ENCODE peak calls at places on chromosome 10, in five cellular contexts. V is sigmoid colon, K is transverse colon, J is foreskin keratinocyte, F is fibroblast of lung. E is an unnamed sample.

GRCh38 chr10:110758898-110759297 is 112.8 kb upstream of the PDCD4 start:
- DNase-seq in V (no peak), K (no peak), J (peak; percentile 46), F (peak; percentile 85), E (no peak)

GRCh38 chr10:76112826-76113150 is 681.4 kb downstream of the LRMDA start:
- DNase-seq in V (no peak), K (no peak), J (no peak), F (no peak), E (no peak)

GRCh38 chr10:42690449-42691360 is 52.3 kb upstream of the ZNF33B start:
- DNase-seq in V (no peak), K (no peak), J (no peak), F (no peak), E (no peak)

GRCh38 chr10:90314718-90315117 is 543.1 kb downstream of the HTR7 start:
- DNase-seq in V (no peak), K (no peak), J (no peak), F (peak; percentile 34), E (no peak)

GRCh38 chr10:80477813-80478212 is 23.7 kb downstream of the TSPAN14 start:
- DNase-seq in V (no peak), K (no peak), J (peak; percentile 91), F (peak; percentile 92), E (no peak)

GRCh38 chr10:100528123-100528884 is 1.4 kb downstream of the NDUFB8 start:
- DNase-seq in V (no peak), K (no peak), J (no peak), F (no peak), E (no peak)

GRCh38 chr10:121927361-121927840 is 430 bp downstream of the ATE1 start:
- DNase-seq in V (peak; percentile 79), K (peak; percentile 73), J (peak; percentile 53), F (peak; percentile 61), E (peak; percentile 71)

GRCh38 chr10:16987976-16988610 is 141.5 kb downstream of the CUBN start:
- DNase-seq in V (no peak), K (no peak), J (no peak), F (peak; percentile 55), E (no peak)

GRCh38 chr10:80509403-80510161 is 28.1 kb upstream of the SH2D4B start:
- DNase-seq in V (peak; percentile 63), K (no peak), J (peak; percentile 66), F (peak; percentile 90), E (no peak)

GRCh38 chr10:68202965-68203358 is 29.0 kb downstream of the ATOH7 start:
- DNase-seq in V (no peak), K (no peak), J (no peak), F (peak; percentile 79), E (no peak)

GRCh38 chr10:16679511-16679910 is 137.7 kb downstream of the RSU1 start:
- DNase-seq in V (no peak), K (no peak), J (no peak), F (no peak), E (no peak)

GRCh38 chr10:5827841-5828240 is 14.6 kb upstream of the GDI2 start:
- DNase-seq in V (peak; percentile 34), K (no peak), J (no peak), F (no peak), E (no peak)

GRCh38 chr10:96153065-96153464 is 23.0 kb downstream of the ZNF518A start:
- DNase-seq in V (no peak), K (no peak), J (no peak), F (peak; percentile 14), E (no peak)

GRCh38 chr10:127866276-127867013 is 26.3 kb downstream of the CLRN3 start:
- DNase-seq in V (no peak), K (no peak), J (no peak), F (no peak), E (no peak)

GRCh38 chr10:47351899-47352815 is 4.0 kb downstream of the RBP3 start:
- DNase-seq in V (no peak), K (no peak), J (no peak), F (no peak), E (no peak)

GRCh38 chr10:24193330-24193729 is 15.6 kb upstream of the KIAA1217 start:
- DNase-seq in V (no peak), K (no peak), J (no peak), F (no peak), E (no peak)

GRCh38 chr10:11335167-11335652 is 276.2 kb downstream of the USP6NL start:
- DNase-seq in V (no peak), K (no peak), J (no peak), F (peak; percentile 50), E (no peak)

GRCh38 chr10:77874872-77875271 is 51.7 kb downstream of the DLG5 start:
- DNase-seq in V (no peak), K (no peak), J (no peak), F (no peak), E (no peak)

GRCh38 chr10:95221124-95221523 is 27.1 kb downstream of the ACSM6 start:
- DNase-seq in V (no peak), K (no peak), J (peak; percentile 47), F (peak; percentile 74), E (no peak)

GRCh38 chr10:81073155-81073554 is 535.5 kb downstream of the SH2D4B start:
- DNase-seq in V (no peak), K (no peak), J (no peak), F (no peak), E (no peak)

DNA sequence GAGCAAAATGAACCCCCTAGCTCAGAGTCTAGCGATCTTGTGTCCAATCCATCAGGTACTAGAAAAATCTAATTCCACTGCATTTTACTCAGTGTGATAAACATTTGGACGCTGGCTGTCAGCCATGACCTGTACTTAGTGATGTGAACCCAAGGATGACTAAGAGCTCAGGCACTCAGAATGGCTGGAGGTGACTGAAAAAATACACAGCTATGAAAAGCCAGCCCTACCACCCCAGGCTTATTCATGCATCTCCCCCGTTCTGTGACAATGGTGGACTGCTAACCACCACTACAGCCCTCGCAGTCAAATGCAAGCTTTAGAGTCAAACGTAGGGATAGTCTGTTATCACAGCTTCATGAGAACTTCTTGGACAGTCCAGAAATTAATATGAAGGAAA is 14.9 kb downstream of the AFAP1L2 start:
- DNase-seq in V (peak; percentile 80), K (no peak), J (no peak), F (peak; percentile 87), E (no peak)
- H3K27me3 ChIP-seq in V (no peaks in the 10 kb centered on the region), K (no peaks in the 10 kb centered on the region), J (no peaks in the 10 kb centered on the region), F (peaks cover 5% of the 10 kb centered on the region), E (no peaks in the 10 kb centered on the region)

DNA sequence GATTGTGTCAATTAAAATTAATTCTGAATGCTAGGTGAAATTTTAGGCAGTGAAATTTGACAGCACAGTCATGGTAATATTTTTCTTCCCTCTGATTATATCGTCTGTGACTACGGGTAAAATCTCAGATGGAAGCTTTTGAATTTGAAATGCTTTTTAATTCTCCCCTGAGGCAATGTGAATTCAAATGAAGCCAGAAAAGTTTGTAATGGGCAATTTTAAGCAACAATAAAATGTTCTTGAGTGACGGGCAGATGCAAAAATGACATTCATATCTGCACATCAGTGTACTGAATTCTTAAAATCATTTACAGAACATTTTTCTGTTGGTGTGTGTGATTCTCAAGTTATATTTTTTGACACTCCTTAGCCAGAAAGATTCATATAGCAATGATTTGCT is 134.5 kb downstream of the NSUN6 start:
- DNase-seq in V (no peak), K (no peak), J (no peak), F (no peak), E (no peak)
- H3K27me3 ChIP-seq in V (no peaks in the 10 kb centered on the region), K (no peaks in the 10 kb centered on the region), J (no peaks in the 10 kb centered on the region), F (no peaks in the 10 kb centered on the region), E (no peaks in the 10 kb centered on the region)

GRCh38 chr10:69616358-69616757 is 13.7 kb upstream of the FAM241B start:
- DNase-seq in V (no peak), K (no peak), J (no peak), F (no peak), E (no peak)

GRCh38 chr10:69614130-69614529 is 15.9 kb upstream of the FAM241B start:
- DNase-seq in V (no peak), K (no peak), J (no peak), F (no peak), E (no peak)

GRCh38 chr10:69620625-69621024 is 9.4 kb upstream of the FAM241B start:
- DNase-seq in V (no peak), K (no peak), J (no peak), F (no peak), E (no peak)

GRCh38 chr10:69619626-69620025 is 10.4 kb upstream of the FAM241B start:
- DNase-seq in V (no peak), K (no peak), J (no peak), F (no peak), E (no peak)

GRCh38 chr10:69618746-69619145 is 11.3 kb upstream of the FAM241B start:
- DNase-seq in V (no peak), K (no peak), J (no peak), F (no peak), E (no peak)
- H3K27me3 ChIP-seq in V (no peaks in the 10 kb centered on the region), K (no peaks in the 10 kb centered on the region), J (peaks cover 11% of the 10 kb centered on the region), F (peaks cover 17% of the 10 kb centered on the region), E (no peaks in the 10 kb centered on the region)

DNA sequence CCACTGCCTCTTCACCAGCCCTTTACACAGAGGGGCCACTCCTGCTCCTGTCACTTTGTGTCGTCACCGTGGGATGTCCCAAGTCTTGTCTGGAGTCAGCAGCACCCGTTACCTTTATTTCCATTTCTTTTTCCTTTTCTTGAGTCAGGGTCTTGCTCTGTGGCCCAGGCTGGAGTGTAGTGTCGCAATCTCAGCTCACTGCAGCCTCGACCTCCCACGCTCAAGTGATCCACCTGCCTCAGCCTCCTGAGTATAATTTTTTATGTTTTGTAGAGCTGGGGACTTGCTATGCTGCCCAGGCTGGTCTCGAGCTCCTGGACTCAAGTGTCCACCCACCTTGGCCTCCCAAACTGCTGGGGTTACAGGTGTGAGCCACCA is 28.6 kb upstream of the ADGRA1 start:
- DNase-seq in V (no peak), K (no peak), J (no peak), F (no peak), E (no peak)
- H3K27me3 ChIP-seq in V (no peaks in the 10 kb centered on the region), K (peaks cover 23% of the 10 kb centered on the region), J (no peaks in the 10 kb centered on the region), F (no peaks in the 10 kb centered on the region), E (no peaks in the 10 kb centered on the region)

E was measured in GM06990.